ENCODE peak calls at places on chromosomes 4 and X, in nine cellular contexts. W is AG04449, O is bronchial epithelial cell, L is ovary, P is suprapubic skin, I is AG10803, C is HFF-Myc, B is heart right ventricle, V is sigmoid colon. R is an unnamed sample.

GRCh38 chrX:134460005-134460860 is at the start of gene HPRT1:
- DNase-seq in P (peak), W (no peak), C (no peak), I (peak), O (peak), B (peak), L (peak), V (peak), R (peak)

GRCh38 chrX:40054793-40055192 is 43.0 kb downstream of the BCOR start:
- DNase-seq in I (no peak), W (no peak), P (no peak), C (no peak), V (no peak), O (peak), L (no peak), B (no peak), R (no peak)

GRCh38 chrX:108097380-108097779 is 5.8 kb downstream of the ATG4A start:
- DNase-seq in B (no peak), I (no peak), W (no peak), L (no peak), V (no peak), P (no peak), O (peak), C (no peak), R (no peak)

GRCh38 chr4:3472411-3473141 is 9.5 kb downstream of the DOK7 start:
- DNase-seq in I (no peak), W (no peak), C (no peak), P (no peak), L (no peak), B (no peak), V (no peak), O (no peak), R (no peak)

GRCh38 chrX:45903781-45904201 is 641.4 kb downstream of the ZNF674 start:
- DNase-seq in V (no peak), P (no peak), C (no peak), B (no peak), O (peak), I (no peak), L (no peak), W (no peak), R (no peak)

GRCh38 chr4:14465498-14465897 is 536.8 kb upstream of the CPEB2 start:
- DNase-seq in B (peak), I (no peak), O (no peak), L (no peak), V (no peak), P (no peak), W (no peak), C (no peak), R (no peak)

GRCh38 chrX:19906293-19906692 is 18.9 kb upstream of the SH3KBP1 start:
- DNase-seq in P (no peak), I (no peak), W (no peak), V (no peak), C (no peak), B (no peak), L (no peak), O (no peak), R (no peak)

GRCh38 chrX:103918584-103919335 is 43.7 kb upstream of the TMSB15B start:
- DNase-seq in O (peak), C (no peak), B (peak), W (no peak), V (peak), L (peak), P (peak), I (peak), R (peak)

GRCh38 chr4:140637836-140638235 is 69.1 kb upstream of the UCP1 start:
- DNase-seq in I (peak), C (no peak), B (no peak), W (no peak), P (no peak), V (no peak), L (no peak), O (peak), R (peak)

GRCh38 chr4:129246850-129247542 is 151.0 kb downstream of the C4orf33 start:
- DNase-seq in C (no peak), O (no peak), L (no peak), P (no peak), B (no peak), W (no peak), I (no peak), V (no peak), R (no peak)

GRCh38 chr4:166301266-166301665 is 428.2 kb downstream of the TLL1 start:
- DNase-seq in O (no peak), B (no peak), L (no peak), I (peak), P (no peak), W (no peak), V (no peak), C (no peak), R (peak)

GRCh38 chr4:159296061-159296460 is 193.2 kb downstream of the RAPGEF2 start:
- DNase-seq in C (no peak), V (no peak), O (peak), B (no peak), L (no peak), I (peak), W (no peak), P (no peak), R (no peak)

GRCh38 chr4:56134272-56134671 is 185.5 kb downstream of the CEP135 start:
- DNase-seq in W (no peak), C (no peak), P (no peak), L (no peak), V (no peak), B (peak), O (no peak), I (peak), R (peak)

GRCh38 chrX:99653352-99653751 is 756.7 kb downstream of the PCDH19 start:
- DNase-seq in V (no peak), C (no peak), B (no peak), I (no peak), O (no peak), L (no peak), W (no peak), P (no peak), R (no peak)

GRCh38 chrX:149462849-149463248 is 42.3 kb downstream of the IDS start:
- DNase-seq in L (no peak), I (peak), V (no peak), C (no peak), P (no peak), O (no peak), W (no peak), B (peak), R (peak)

GRCh38 chr4:163284304-163284703 is 48.1 kb downstream of the NPY1R start:
- DNase-seq in B (no peak), W (no peak), L (no peak), C (no peak), P (no peak), O (no peak), V (no peak), I (no peak), R (no peak)

GRCh38 chr4:100086766-100087431 is 103.4 kb downstream of the DDIT4L start:
- DNase-seq in P (no peak), V (no peak), L (no peak), C (no peak), W (no peak), I (peak), O (peak), B (no peak), R (no peak)

GRCh38 chrX:14359727-14360126 is 169.6 kb upstream of the GLRA2 start:
- DNase-seq in I (no peak), P (no peak), B (no peak), W (no peak), O (no peak), L (no peak), C (no peak), V (no peak), R (no peak)

GRCh38 chr4:100190643-100191600 is 654 bp upstream of the DDIT4L start:
- DNase-seq in W (no peak), O (peak), L (peak), P (no peak), C (no peak), V (no peak), B (no peak), I (peak), R (peak)

GRCh38 chr4:2320152-2320551 is 58.2 kb upstream of the MXD4 start:
- DNase-seq in V (no peak), O (no peak), B (no peak), I (no peak), P (no peak), W (no peak), C (no peak), L (no peak), R (no peak)

DNA sequence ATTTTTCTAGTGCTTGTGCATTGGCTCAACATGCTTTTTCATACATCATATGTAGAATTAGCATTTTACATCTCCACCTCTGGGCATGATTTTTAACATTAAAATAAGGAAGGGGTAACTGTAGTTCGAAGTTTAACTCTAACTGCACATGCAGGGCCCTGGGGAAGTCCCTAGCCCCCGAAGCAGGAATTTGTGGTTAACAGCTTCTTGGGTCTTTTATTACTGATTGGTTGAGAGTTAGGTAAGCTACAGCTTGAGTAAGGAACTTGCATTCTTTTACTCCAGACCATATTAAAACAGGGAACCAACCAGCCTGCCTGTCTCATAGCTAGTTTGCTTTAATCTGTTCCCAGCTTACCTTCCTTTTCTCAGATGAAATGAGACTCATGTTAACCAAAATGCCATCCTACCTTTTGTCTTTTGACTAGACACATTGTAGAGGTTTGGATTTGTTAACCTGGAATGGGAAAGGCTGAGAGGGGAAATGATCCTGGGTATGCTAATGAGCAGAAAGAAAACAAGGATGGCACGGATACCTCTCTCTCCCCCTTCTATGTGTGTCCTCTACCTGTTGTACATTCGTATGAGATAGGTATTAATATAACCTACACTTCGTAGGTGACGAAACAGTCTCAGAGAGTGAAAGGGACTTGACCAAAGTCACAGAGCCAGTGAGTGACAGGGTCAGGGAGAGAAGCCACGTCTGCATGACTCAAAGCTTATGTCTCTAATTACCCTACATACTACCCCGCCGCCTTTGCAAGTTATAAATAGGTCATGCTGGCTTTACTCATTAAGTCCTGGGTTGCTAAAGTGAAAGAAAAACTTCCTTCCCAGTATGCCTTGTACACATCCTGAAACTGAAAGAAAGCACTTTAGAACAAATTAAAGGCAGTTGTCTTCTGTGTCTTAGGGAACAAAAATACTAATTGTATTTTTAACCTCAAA is 119.5 kb upstream of the AFF2 start:
- DNase-seq in O (no peak), L (no peak), P (no peak), C (no peak), W (no peak), I (peak), V (no peak), B (no peak), R (no peak)
- H3K4me3 ChIP-seq in O (no peak), L (no peak), P (no peak), C (no peak), W (no peak), I (peak), V (no peak), B (peak), R (no peak)

GRCh38 chr4:184357164-184357563 is 117.2 kb downstream of the IRF2 start:
- DNase-seq in L (no peak), C (no peak), I (no peak), O (no peak), W (no peak), B (no peak), P (no peak), V (no peak), R (no peak)
- TF ChIP-seq CTCF in L (no peak), C (no peak), I (no peak), O (no peak), W (no peak), B (no peak), P (no peak), V (no peak), R (no peak)

DNA sequence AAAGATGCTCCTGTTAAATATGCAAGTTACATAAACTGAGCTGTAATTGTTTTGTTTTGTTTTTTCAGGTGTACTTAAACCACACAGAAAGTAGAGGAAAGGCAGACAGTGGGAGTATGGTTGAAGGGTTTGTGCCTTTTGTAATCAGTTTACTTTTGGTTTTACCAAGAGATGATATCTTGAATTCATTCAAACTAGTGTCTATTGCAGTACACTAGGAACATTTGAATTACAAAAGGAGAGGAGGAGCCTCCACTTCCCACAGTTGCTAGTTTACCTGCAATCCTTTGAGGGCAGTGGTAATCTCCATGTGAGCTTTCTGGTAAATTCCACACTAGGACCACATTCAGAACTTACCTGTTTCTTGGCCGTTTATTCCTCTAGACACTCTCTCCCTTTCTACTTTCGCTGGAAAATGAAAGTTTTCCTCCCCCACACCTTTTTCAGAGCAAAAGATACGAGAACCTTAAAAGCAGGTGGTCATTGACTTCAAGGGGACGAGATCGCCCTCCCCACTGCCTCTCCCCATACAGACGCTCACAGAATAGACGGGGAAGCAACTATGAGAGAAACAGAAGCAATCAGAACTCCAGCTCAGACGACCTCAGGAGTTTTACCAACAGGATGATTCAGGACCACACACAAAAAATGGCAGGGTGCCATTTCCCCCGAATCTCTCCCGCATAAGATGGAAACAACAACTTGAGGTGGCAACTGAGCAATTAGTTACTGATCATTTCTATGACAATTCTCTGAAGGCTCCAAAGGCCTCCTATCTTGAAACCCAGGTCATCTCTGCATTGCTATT is 3.3 kb downstream of the RBM47 start:
- DNase-seq in O (peak), W (no peak), B (no peak), L (peak), C (no peak), P (no peak), V (no peak), I (no peak), R (peak)
- H3K4me3 ChIP-seq in O (peak), W (no peak), B (no peak), L (no peak), C (no peak), P (peak), V (no peak), I (no peak), R (no peak)

GRCh38 chr4:152850377-152850776 is 70.6 kb downstream of the ARFIP1 start:
- DNase-seq in V (no peak), L (no peak), P (peak), O (peak), I (peak), C (no peak), B (peak), W (no peak), R (peak)
- TF ChIP-seq CTCF in V (no peak), L (no peak), P (no peak), O (no peak), I (no peak), C (no peak), B (no peak), W (no peak), R (no peak)

DNA sequence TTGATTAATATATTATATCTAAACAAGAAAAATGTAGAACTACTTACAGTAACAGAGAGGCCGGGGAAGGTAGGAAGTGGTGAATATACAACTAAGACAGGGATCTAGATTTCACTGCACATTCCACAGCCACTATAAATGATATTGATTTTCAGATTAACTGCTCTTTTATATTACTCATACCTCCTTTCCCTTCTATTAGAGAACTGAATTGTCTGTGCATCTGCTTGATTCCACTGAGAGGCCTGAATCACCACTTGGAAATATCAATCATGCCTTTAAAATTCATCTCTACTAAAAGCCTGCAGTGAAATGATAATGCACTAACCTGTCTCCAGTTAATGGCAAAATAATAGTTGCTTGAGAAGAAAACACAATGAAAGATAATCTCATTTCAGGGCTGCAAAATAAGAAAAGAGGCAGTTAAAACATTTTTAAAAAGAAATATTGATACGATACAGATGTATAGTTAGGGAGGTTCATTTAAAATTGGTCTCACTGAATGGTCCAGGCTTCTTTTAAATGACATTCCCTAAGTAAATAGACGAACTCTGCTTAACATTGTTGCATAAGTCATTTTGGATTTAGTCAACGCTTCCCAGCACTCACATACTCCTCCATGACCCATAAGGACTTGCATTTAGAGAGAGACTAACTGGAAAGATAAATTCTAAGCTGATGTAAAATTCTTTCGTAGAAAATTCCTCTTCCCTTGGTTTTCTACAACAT is 3.8 kb downstream of the ANTXR2 start:
- DNase-seq in O (peak), B (no peak), V (no peak), I (no peak), P (no peak), C (no peak), L (no peak), W (no peak), R (no peak)
- H3K4me3 ChIP-seq in O (no peak), B (no peak), V (peak), I (no peak), P (no peak), C (peak), L (no peak), W (no peak), R (no peak)

GRCh38 chrX:7390446-7390845 is 242.5 kb upstream of the PUDP start:
- DNase-seq in B (no peak), P (no peak), I (peak), O (no peak), C (no peak), W (no peak), L (no peak), V (no peak), R (no peak)
- TF ChIP-seq CTCF in B (no peak), P (no peak), I (no peak), O (no peak), C (no peak), W (no peak), L (no peak), V (no peak), R (no peak)

GRCh38 chrX:131763674-131764073 is 219.8 kb downstream of the OR13H1 start:
- DNase-seq in L (peak), P (peak), C (no peak), O (no peak), B (no peak), W (no peak), I (peak), V (peak), R (no peak)

GRCh38 chrX:131762802-131763234 is 218.9 kb downstream of the OR13H1 start:
- DNase-seq in P (no peak), I (peak), W (no peak), V (peak), O (no peak), C (no peak), L (peak), B (no peak), R (no peak)

GRCh38 chrX:131764224-131764623 is 220.3 kb downstream of the OR13H1 start:
- DNase-seq in C (no peak), V (no peak), P (no peak), B (no peak), I (peak), W (no peak), O (no peak), L (no peak), R (no peak)
- H3K4me3 ChIP-seq in C (no peak), V (no peak), P (no peak), B (no peak), I (no peak), W (no peak), O (no peak), L (peak), R (no peak)

DNA sequence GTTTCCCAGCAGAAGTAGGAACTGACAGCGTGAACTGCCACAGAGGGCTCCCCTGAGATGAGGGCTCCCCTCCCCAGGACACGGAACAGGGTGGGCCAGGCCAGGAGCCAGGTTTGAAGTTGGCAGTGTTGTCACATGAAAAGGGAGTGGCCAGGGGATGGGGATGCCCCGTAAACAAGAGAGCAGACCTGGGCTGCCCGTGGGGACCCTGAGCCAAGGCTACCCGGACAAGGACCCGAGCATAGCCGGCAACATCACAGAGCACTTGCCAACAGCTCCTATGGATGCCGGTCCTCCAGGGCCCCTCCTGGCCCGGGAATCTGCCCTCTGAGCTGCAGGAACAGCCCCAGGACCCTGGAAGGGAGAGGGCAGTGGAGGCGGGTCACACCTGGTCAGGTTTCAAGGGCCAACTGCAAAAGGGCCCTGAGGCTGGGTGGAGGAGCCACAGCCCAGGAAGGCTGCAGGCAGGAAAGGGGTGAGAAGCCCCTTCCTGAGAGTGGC is 102.1 kb downstream of the CPZ start:
- DNase-seq in P (no peak), O (no peak), C (no peak), W (no peak), L (peak), V (peak), B (no peak), I (no peak), R (no peak)
- TF ChIP-seq CTCF in P (no peak), O (no peak), C (no peak), W (no peak), L (no peak), V (no peak), B (no peak), I (no peak), R (no peak)

DNA sequence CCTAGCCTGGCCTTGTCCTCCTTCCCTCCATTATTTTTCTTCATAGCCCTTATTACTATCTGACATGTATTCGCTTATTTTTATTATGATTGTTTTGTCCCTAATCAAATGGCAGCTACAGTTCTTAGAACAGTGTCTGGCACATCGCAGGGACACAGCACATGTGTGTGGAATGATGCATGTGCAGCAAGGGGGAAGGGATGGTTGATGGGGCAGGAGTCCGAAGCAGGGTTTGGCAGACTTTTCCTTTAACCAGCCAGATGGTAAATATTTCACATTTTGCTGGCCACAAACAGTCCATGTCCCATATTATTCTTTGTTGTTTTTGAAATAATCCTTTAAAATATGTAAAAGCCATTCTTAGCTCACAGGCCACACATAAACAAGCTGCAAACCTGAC is 128.3 kb upstream of the STIM2 start:
- DNase-seq in C (no peak), I (peak), O (no peak), B (no peak), P (no peak), W (no peak), L (no peak), V (no peak), R (no peak)
- H3K4me3 ChIP-seq in C (no peak), I (no peak), O (no peak), B (no peak), P (no peak), W (no peak), L (no peak), V (no peak), R (no peak)

R was measured in fibroblast of pulmonary artery.